ENCODE peak calls at places on chromosomes 1 and 21, in nine cellular contexts. Y is AG08396; E is AG04450; B is anterior cingulate cortex; W is nephron progenitor cell; O is IMR-90; Z is NCI-H774; S is K562; L is activated CD4-positive, alpha-beta T cell treated with anti-CD3 and anti-CD28 coated beads, Interleukin-2, amount 10 ng/mL, durations not matched to agents 7 days and 5 days. U is an unnamed sample.

GRCh38 chr1:241579434-241579833 is 47.3 kb downstream of the KMO start:
- DNase-seq in Y (no peak), E (no peak), B (no peak), W (no peak), O (no peak), Z (peak), S (no peak), L (no peak), U (no peak)

GRCh38 chr1:192045038-192045575 is 113.2 kb upstream of the RGS18 start:
- DNase-seq in Y (no peak), E (no peak), B (no peak), W (no peak), O (no peak), Z (no peak), S (no peak), L (no peak), U (no peak)

GRCh38 chr1:222547944-222548671 is at the start of gene HHIPL2:
- DNase-seq in Y (no peak), E (no peak), B (no peak), W (no peak), O (no peak), Z (no peak), S (no peak), L (no peak), U (no peak)

GRCh38 chr1:117070124-117070523 is 10.0 kb downstream of the TTF2 start:
- DNase-seq in Y (no peak), E (no peak), B (no peak), W (no peak), O (peak), Z (no peak), S (no peak), L (no peak), U (no peak)

GRCh38 chr1:181143081-181143859 is 54.8 kb downstream of the IER5 start:
- DNase-seq in Y (no peak), E (no peak), B (no peak), W (no peak), O (no peak), Z (no peak), S (no peak), L (no peak), U (no peak)

GRCh38 chr1:198147216-198147615 is 9.6 kb upstream of the NEK7 start:
- DNase-seq in Y (no peak), E (no peak), B (no peak), W (no peak), O (no peak), Z (no peak), S (no peak), L (no peak), U (no peak)

GRCh38 chr1:87594736-87595383 is 266.2 kb downstream of the LMO4 start:
- DNase-seq in Y (no peak), E (no peak), B (no peak), W (no peak), O (no peak), Z (no peak), S (no peak), L (no peak), U (no peak)

GRCh38 chr1:184624051-184624450 is 130.6 kb downstream of the EDEM3 start:
- DNase-seq in Y (no peak), E (no peak), B (no peak), W (no peak), O (no peak), Z (no peak), S (no peak), L (no peak), U (no peak)

GRCh38 chr1:219792337-219793021 is 135.9 kb downstream of the SLC30A10 start:
- DNase-seq in Y (no peak), E (peak), B (no peak), W (no peak), O (peak), Z (no peak), S (no peak), L (no peak), U (no peak)

GRCh38 chr1:222004784-222005183 is 262.9 kb upstream of the DUSP10 start:
- DNase-seq in Y (no peak), E (no peak), B (no peak), W (no peak), O (no peak), Z (no peak), S (no peak), L (no peak), U (no peak)

GRCh38 chr1:8293141-8293540 is 24.8 kb upstream of the SLC45A1 start:
- DNase-seq in Y (no peak), E (no peak), B (no peak), W (no peak), O (no peak), Z (no peak), S (no peak), L (no peak), U (no peak)

GRCh38 chr1:29236993-29237905 is 927 bp downstream of the PTPRU start:
- DNase-seq in Y (peak), E (no peak), B (no peak), W (peak), O (peak), Z (no peak), S (peak), L (no peak), U (no peak)

GRCh38 chr1:46461809-46462448 is 27.7 kb upstream of the DMBX1 start:
- DNase-seq in Y (no peak), E (no peak), B (no peak), W (no peak), O (no peak), Z (no peak), S (no peak), L (no peak), U (no peak)

GRCh38 chr21:29624776-29625175 is 315.0 kb downstream of the GRIK1 start:
- DNase-seq in Y (no peak), E (no peak), B (no peak), W (no peak), O (no peak), Z (no peak), S (no peak), L (no peak), U (no peak)

U was measured in caudate nucleus.